ENCODE peak calls at places on chromosomes 11 and 22, in seven cellular contexts. M, Y, R, A, F, V and Q are unnamed samples.

GRCh38 chr22:23237201-23237798 is 57.0 kb downstream of the BCR start:
- DNase-seq in M (peak; percentile 43), V (peak; percentile 61), Y (peak; percentile 96), A (peak; percentile 52), F (no peak), R (peak; percentile 66), Q (no peak)

GRCh38 chr11:27621440-27622161 is 78.7 kb downstream of the BDNF start:
- DNase-seq in R (peak; percentile 42), V (no peak), A (no peak), Y (no peak), M (no peak), F (no peak), Q (no peak)

GRCh38 chr11:70077411-70078094 is 564 bp upstream of the ANO1 start:
- DNase-seq in Y (no peak), M (no peak), R (no peak), A (no peak), V (no peak), F (no peak), Q (no peak)

GRCh38 chr11:64245797-64246623 is 733 bp downstream of the PPP1R14B start:
- DNase-seq in Y (peak; percentile 91), V (no peak), F (no peak), M (peak; percentile 93), R (peak; percentile 91), A (no peak), Q (peak; percentile 100)

GRCh38 chr11:78424334-78425270 is 7.0 kb upstream of the GAB2 start:
- DNase-seq in M (peak; percentile 69), F (no peak), V (no peak), R (peak; percentile 73), Y (no peak), A (no peak), Q (no peak)

GRCh38 chr11:102990145-102990544 is 34.6 kb upstream of the MMP13 start:
- DNase-seq in A (no peak), Y (no peak), R (peak; percentile 26), V (no peak), F (no peak), M (no peak), Q (peak; percentile 72)

GRCh38 chr11:2211113-2211971 is 39.7 kb upstream of the TH start:
- DNase-seq in A (peak; percentile 51), Y (no peak), M (no peak), F (no peak), V (peak; percentile 21), R (no peak), Q (no peak)

GRCh38 chr11:118217575-118217974 is 7.2 kb downstream of the JAML start:
- DNase-seq in M (no peak), V (no peak), R (no peak), Y (no peak), F (no peak), A (no peak), Q (no peak)

GRCh38 chr11:2101171-2101675 is 38.0 kb downstream of the IGF2 start:
- DNase-seq in A (no peak), Y (no peak), V (no peak), R (no peak), M (no peak), F (no peak), Q (no peak)

GRCh38 chr11:59901306-59901705 is 22.7 kb downstream of the OOSP3 start:
- DNase-seq in A (no peak), R (no peak), F (no peak), V (no peak), M (peak; percentile 88), Y (no peak), Q (no peak)

GRCh38 chr11:116586392-116586791 is 186.4 kb downstream of the BUD13 start:
- DNase-seq in F (no peak), M (no peak), A (no peak), Y (no peak), R (no peak), V (no peak), Q (no peak)

GRCh38 chr11:75524576-75525432 is 937 bp downstream of the GDPD5 start:
- DNase-seq in A (peak; percentile 36), F (no peak), V (peak; percentile 45), R (peak; percentile 34), Y (peak; percentile 47), M (no peak), Q (peak; percentile 27)

GRCh38 chr11:5232150-5232549 is 2.1 kb downstream of the HBD start:
- DNase-seq in R (no peak), A (no peak), V (no peak), F (no peak), Y (no peak), M (no peak), Q (no peak)

GRCh38 chr11:113675003-113675471 is 31.1 kb downstream of the TMPRSS5 start:
- DNase-seq in F (no peak), A (no peak), R (peak; percentile 88), M (peak; percentile 76), Y (no peak), V (no peak), Q (no peak)

GRCh38 chr22:44456661-44457412 is 41.2 kb downstream of the RTL6 start:
- DNase-seq in Y (no peak), A (no peak), V (no peak), R (no peak), F (no peak), M (no peak), Q (no peak)

GRCh38 chr11:7457211-7457610 is 28.1 kb upstream of the OLFML1 start:
- DNase-seq in R (no peak), F (no peak), A (no peak), M (no peak), Y (peak; percentile 44), V (no peak), Q (no peak)

GRCh38 chr11:119085523-119085878 is 820 bp downstream of the HMBS start:
- DNase-seq in F (no peak), M (no peak), V (no peak), R (no peak), Y (no peak), A (no peak), Q (no peak)

GRCh38 chr11:114606003-114606801 is 10.6 kb upstream of the NXPE4 start:
- DNase-seq in F (no peak), A (no peak), V (no peak), R (peak; percentile 3), Y (no peak), M (peak; percentile 6), Q (no peak)

GRCh38 chr11:68928108-68928429 is 24.4 kb downstream of the IGHMBP2 start:
- DNase-seq in F (no peak), R (no peak), A (no peak), V (no peak), Y (no peak), M (no peak), Q (no peak)

GRCh38 chr22:39306456-39307361 is 12.7 kb downstream of the RPL3 start:
- DNase-seq in Y (peak; percentile 67), M (peak; percentile 53), F (no peak), V (peak; percentile 74), R (no peak), A (no peak), Q (peak; percentile 81)

GRCh38 chr11:20715464-20715863 is 46.1 kb downstream of the NELL1 start:
- DNase-seq in V (no peak), R (no peak), A (no peak), Y (no peak), M (no peak), F (no peak), Q (no peak)

GRCh38 chr11:62603072-62603408 is 1.4 kb upstream of the MTA2 start:
- DNase-seq in Y (no peak), V (no peak), M (no peak), F (no peak), R (no peak), A (no peak), Q (no peak)

GRCh38 chr11:18312012-18312411 is 9.9 kb downstream of the HPS5 start:
- DNase-seq in A (no peak), V (no peak), M (no peak), R (peak; percentile 28), F (no peak), Y (no peak), Q (no peak)

DNA sequence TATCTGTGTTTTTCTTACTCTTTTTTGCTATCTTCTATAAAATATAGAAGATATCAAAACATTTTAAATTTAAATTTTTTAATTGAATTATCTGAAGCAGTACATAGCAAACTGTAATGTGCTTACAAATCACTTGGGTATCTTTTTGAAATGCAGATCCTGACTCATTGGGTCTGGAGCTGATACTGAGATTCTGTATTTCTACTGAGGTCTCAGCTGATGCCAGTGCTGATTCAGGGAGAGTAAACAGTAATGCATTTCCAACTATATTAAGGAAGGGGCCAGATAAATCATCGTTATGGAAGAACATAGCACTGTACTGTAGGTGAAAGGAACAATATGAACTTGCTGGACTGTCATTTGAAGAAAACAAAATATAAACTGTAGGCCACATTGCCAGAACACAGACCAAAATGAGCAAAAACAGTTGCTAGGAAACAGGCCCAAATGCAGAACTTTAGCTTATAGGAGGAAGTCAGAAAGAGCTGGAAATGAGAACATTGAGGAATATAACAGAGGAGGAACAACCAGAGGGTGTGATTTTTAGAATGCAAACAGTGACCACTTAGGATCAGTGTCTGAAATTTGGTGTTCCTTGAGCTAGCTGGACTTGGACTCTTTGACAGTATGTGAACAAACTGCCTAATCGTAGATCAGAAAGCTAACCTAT is 3.3 kb downstream of the ARL14EP start:
- DNase-seq in F (no peak), A (no peak), V (no peak), M (peak; percentile 18), R (peak; percentile 66), Y (no peak), Q (no peak)
- H2AK5ac ChIP-seq in F (no peak overlapping the region), A (no peak overlapping the region), V (no peak overlapping the region), M (no peak overlapping the region), R (no peak overlapping the region), Y (no peak overlapping the region), Q (no peak overlapping the region)

GRCh38 chr11:12294613-12295012 is 82.8 kb upstream of the PARVA start:
- DNase-seq in M (no peak), R (no peak), Y (no peak), A (no peak), F (no peak), V (no peak), Q (no peak)

GRCh38 chr11:12303431-12304149 is 73.8 kb upstream of the PARVA start:
- DNase-seq in M (no peak), V (no peak), F (no peak), R (no peak), Y (no peak), A (no peak), Q (no peak)

GRCh38 chr11:12293486-12293885 is 83.9 kb upstream of the PARVA start:
- DNase-seq in A (no peak), F (no peak), M (no peak), R (no peak), V (no peak), Y (no peak), Q (no peak)

GRCh38 chr11:12301379-12301778 is 76.0 kb upstream of the PARVA start:
- DNase-seq in M (no peak), R (no peak), F (no peak), V (no peak), A (no peak), Y (no peak), Q (no peak)

GRCh38 chr11:12298610-12299009 is 78.8 kb upstream of the PARVA start:
- DNase-seq in Y (no peak), M (no peak), F (no peak), V (no peak), R (no peak), A (no peak), Q (no peak)
- H4K8ac ChIP-seq in Y (no peak overlapping the region), M (no peak overlapping the region), F (no peak overlapping the region), V (no peak overlapping the region), R (no peak overlapping the region), A (no peak overlapping the region), Q (no peak overlapping the region)

GRCh38 chr11:12201016-12201985 is 90.9 kb downstream of the MICAL2 start:
- DNase-seq in F (no peak), M (peak; percentile 94), V (no peak), R (peak; percentile 97), A (no peak), Y (peak; percentile 94), Q (peak; percentile 95)
- H3K4me2 ChIP-seq in F (no peak overlapping the region), M (no peak overlapping the region), V (no peak overlapping the region), R (peak overlapping the region; percentile 35), A (no peak overlapping the region), Y (no peak overlapping the region), Q (no peak overlapping the region)

GRCh38 chr11:125694951-125695350 is 14.3 kb upstream of the ACRV1 start:
- DNase-seq in F (no peak), Y (no peak), M (no peak), V (no peak), A (no peak), R (no peak), Q (no peak)
- H2AK5ac ChIP-seq in F (no peak overlapping the region), Y (no peak overlapping the region), M (no peak overlapping the region), V (no peak overlapping the region), A (no peak overlapping the region), R (no peak overlapping the region), Q (no peak overlapping the region)